ENCODE peak calls at places on chromosomes 12 and 14, in six cellular contexts. One of them, this sample, is unnamed.

GRCh38 chr12:53102883-53103807 is at the start of gene SOAT2:
- DNase-seq in AG04450: no peak
- DNase-seq in colonic mucosa: peak
- DNase-seq in Peyer's patch: peak
- DNase-seq in prostate gland: no peak
- DNase-seq in cardiac muscle cell: no peak
- DNase-seq in this sample: no peak

GRCh38 chr12:105748806-105749600 is 389.8 kb downstream of the NUAK1 start:
- DNase-seq in Peyer's patch: no peak
- DNase-seq in cardiac muscle cell: peak
- DNase-seq in AG04450: peak
- DNase-seq in colonic mucosa: no peak
- DNase-seq in prostate gland: peak
- DNase-seq in this sample: no peak

GRCh38 chr14:75048101-75048500 is 3.2 kb downstream of the MLH3 start:
- DNase-seq in cardiac muscle cell: no peak
- DNase-seq in prostate gland: no peak
- DNase-seq in colonic mucosa: no peak
- DNase-seq in Peyer's patch: no peak
- DNase-seq in AG04450: no peak
- DNase-seq in this sample: no peak

GRCh38 chr14:31990959-31991541 is 86.1 kb upstream of the ARHGAP5 start:
- DNase-seq in Peyer's patch: no peak
- DNase-seq in AG04450: no peak
- DNase-seq in colonic mucosa: no peak
- DNase-seq in prostate gland: no peak
- DNase-seq in cardiac muscle cell: peak
- DNase-seq in this sample: no peak

GRCh38 chr14:29724991-29725390 is 202.7 kb downstream of the PRKD1 start:
- DNase-seq in prostate gland: no peak
- DNase-seq in Peyer's patch: no peak
- DNase-seq in AG04450: no peak
- DNase-seq in colonic mucosa: no peak
- DNase-seq in cardiac muscle cell: peak
- DNase-seq in this sample: no peak

GRCh38 chr12:106974525-106974924 is 12.4 kb downstream of the MTERF2 start:
- DNase-seq in prostate gland: no peak
- DNase-seq in colonic mucosa: no peak
- DNase-seq in Peyer's patch: no peak
- DNase-seq in cardiac muscle cell: no peak
- DNase-seq in AG04450: no peak
- DNase-seq in this sample: no peak

GRCh38 chr12:12790956-12791355 is 5.5 kb downstream of the APOLD1 start:
- DNase-seq in cardiac muscle cell: no peak
- DNase-seq in Peyer's patch: no peak
- DNase-seq in colonic mucosa: no peak
- DNase-seq in AG04450: no peak
- DNase-seq in prostate gland: no peak
- DNase-seq in this sample: no peak

GRCh38 chr12:42893802-42894201 is 304.3 kb upstream of the PRICKLE1 start:
- DNase-seq in prostate gland: no peak
- DNase-seq in colonic mucosa: no peak
- DNase-seq in Peyer's patch: no peak
- DNase-seq in AG04450: no peak
- DNase-seq in cardiac muscle cell: no peak
- DNase-seq in this sample: no peak

GRCh38 chr12:67919406-67919805 is 69.8 kb upstream of the IFNG-AS1 start:
- DNase-seq in colonic mucosa: no peak
- DNase-seq in prostate gland: no peak
- DNase-seq in cardiac muscle cell: no peak
- DNase-seq in AG04450: no peak
- DNase-seq in Peyer's patch: no peak
- DNase-seq in this sample: no peak

GRCh38 chr12:50088577-50089335 is 3.6 kb downstream of the SMARCD1 start:
- DNase-seq in colonic mucosa: peak
- DNase-seq in AG04450: no peak
- DNase-seq in prostate gland: peak
- DNase-seq in Peyer's patch: peak
- DNase-seq in cardiac muscle cell: peak
- DNase-seq in this sample: peak

GRCh38 chr12:93829073-93829472 is 151.9 kb downstream of the CRADD start:
- DNase-seq in colonic mucosa: no peak
- DNase-seq in prostate gland: no peak
- DNase-seq in Peyer's patch: no peak
- DNase-seq in cardiac muscle cell: peak
- DNase-seq in AG04450: no peak
- DNase-seq in this sample: no peak

GRCh38 chr12:110281549-110282342 is 699 bp downstream of the ATP2A2 start:
- DNase-seq in prostate gland: peak
- DNase-seq in cardiac muscle cell: peak
- DNase-seq in Peyer's patch: peak
- DNase-seq in AG04450: no peak
- DNase-seq in colonic mucosa: peak
- DNase-seq in this sample: peak

GRCh38 chr14:99606359-99606758 is 2.4 kb upstream of the CCDC85C start:
- DNase-seq in cardiac muscle cell: no peak
- DNase-seq in AG04450: no peak
- DNase-seq in Peyer's patch: no peak
- DNase-seq in prostate gland: no peak
- DNase-seq in colonic mucosa: no peak
- DNase-seq in this sample: no peak

GRCh38 chr12:29528161-29528560 is 30.7 kb upstream of the OVCH1 start:
- DNase-seq in AG04450: no peak
- DNase-seq in colonic mucosa: no peak
- DNase-seq in cardiac muscle cell: no peak
- DNase-seq in prostate gland: no peak
- DNase-seq in Peyer's patch: no peak
- DNase-seq in this sample: no peak

GRCh38 chr14:57833304-57833703 is 32.6 kb downstream of the SLC35F4 start:
- DNase-seq in colonic mucosa: no peak
- DNase-seq in Peyer's patch: no peak
- DNase-seq in cardiac muscle cell: peak
- DNase-seq in prostate gland: peak
- DNase-seq in AG04450: peak
- DNase-seq in this sample: no peak

GRCh38 chr12:4526923-4527546 is 11.7 kb upstream of the RAD51AP1 start:
- DNase-seq in prostate gland: no peak
- DNase-seq in colonic mucosa: no peak
- DNase-seq in cardiac muscle cell: peak
- DNase-seq in AG04450: no peak
- DNase-seq in Peyer's patch: no peak
- DNase-seq in this sample: no peak

GRCh38 chr12:87866602-87867292 is 162.5 kb downstream of the C12orf50 start:
- DNase-seq in cardiac muscle cell: peak
- DNase-seq in colonic mucosa: no peak
- DNase-seq in prostate gland: no peak
- DNase-seq in AG04450: no peak
- DNase-seq in Peyer's patch: no peak
- DNase-seq in this sample: no peak

GRCh38 chr14:72503696-72504368 is 390.1 kb downstream of the DPF3 start:
- DNase-seq in AG04450: no peak
- DNase-seq in cardiac muscle cell: peak
- DNase-seq in colonic mucosa: no peak
- DNase-seq in Peyer's patch: peak
- DNase-seq in prostate gland: no peak
- DNase-seq in this sample: no peak

GRCh38 chr12:1842183-1842904 is 22.0 kb downstream of the LRTM2 start:
- DNase-seq in cardiac muscle cell: no peak
- DNase-seq in AG04450: no peak
- DNase-seq in colonic mucosa: no peak
- DNase-seq in Peyer's patch: no peak
- DNase-seq in prostate gland: no peak
- DNase-seq in this sample: peak

GRCh38 chr14:51566831-51567582 is 84.7 kb upstream of the FRMD6 start:
- DNase-seq in cardiac muscle cell: no peak
- DNase-seq in Peyer's patch: no peak
- DNase-seq in colonic mucosa: no peak
- DNase-seq in prostate gland: no peak
- DNase-seq in AG04450: no peak
- DNase-seq in this sample: no peak

GRCh38 chr12:80045594-80045993 is 53.7 kb upstream of the OTOGL start:
- DNase-seq in colonic mucosa: no peak
- DNase-seq in AG04450: peak
- DNase-seq in prostate gland: no peak
- DNase-seq in Peyer's patch: no peak
- DNase-seq in cardiac muscle cell: peak
- DNase-seq in this sample: no peak

GRCh38 chr12:47378222-47378582 is 298.4 kb upstream of the AMIGO2 start:
- DNase-seq in cardiac muscle cell: peak
- DNase-seq in AG04450: no peak
- DNase-seq in prostate gland: no peak
- DNase-seq in colonic mucosa: no peak
- DNase-seq in Peyer's patch: no peak
- DNase-seq in this sample: no peak

GRCh38 chr14:94571395-94571794 is 9.8 kb upstream of the SERPINA5 start:
- DNase-seq in prostate gland: no peak
- DNase-seq in colonic mucosa: no peak
- DNase-seq in Peyer's patch: peak
- DNase-seq in AG04450: no peak
- DNase-seq in cardiac muscle cell: peak
- DNase-seq in this sample: no peak

GRCh38 chr14:97712471-97712870 is 915.3 kb downstream of the VRK1 start:
- DNase-seq in prostate gland: no peak
- DNase-seq in colonic mucosa: no peak
- DNase-seq in AG04450: no peak
- DNase-seq in cardiac muscle cell: no peak
- DNase-seq in Peyer's patch: no peak
- DNase-seq in this sample: no peak

GRCh38 chr12:26062566-26062965 is 62.3 kb downstream of the BHLHE41 start:
- DNase-seq in cardiac muscle cell: peak
- DNase-seq in prostate gland: no peak
- DNase-seq in Peyer's patch: no peak
- DNase-seq in colonic mucosa: no peak
- DNase-seq in AG04450: peak
- DNase-seq in this sample: no peak

DNA sequence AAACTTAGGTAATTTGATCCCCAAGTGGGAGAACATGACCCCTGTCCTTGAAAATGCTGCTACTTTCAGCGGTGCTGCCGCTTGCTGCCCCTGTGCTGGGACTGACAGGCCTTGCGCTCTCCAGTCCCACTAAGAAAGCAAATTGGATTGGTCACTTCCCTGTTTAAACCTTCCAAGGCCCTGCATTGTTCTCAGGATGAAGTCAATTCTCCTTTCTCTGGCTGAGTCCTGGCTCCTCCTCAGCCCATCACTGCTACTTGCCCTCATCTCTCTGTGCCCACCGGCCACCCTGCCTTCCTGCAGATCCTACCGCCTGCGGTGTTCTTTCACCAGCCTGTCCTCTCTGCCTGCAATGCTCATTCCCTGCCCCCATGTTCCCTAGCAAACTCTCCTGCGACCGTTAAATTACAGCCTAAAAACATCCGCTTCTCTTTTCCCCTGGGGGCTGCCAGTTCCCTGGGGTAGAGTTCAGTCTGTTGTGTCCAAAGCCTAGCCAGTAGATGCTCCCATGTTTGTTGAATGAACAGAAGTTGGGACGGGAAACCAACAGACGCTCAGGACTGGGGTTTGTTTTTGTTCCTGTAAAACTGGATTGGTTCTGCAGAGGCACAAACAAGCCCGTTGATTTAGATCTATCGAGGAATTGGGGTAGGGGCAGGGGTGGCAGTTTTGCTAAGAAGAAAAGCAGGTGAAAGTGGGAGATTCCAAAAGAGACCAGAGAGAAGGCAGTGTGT is 127.3 kb upstream of the HIF1A start:
- DNase-seq in AG04450: no peak
- DNase-seq in prostate gland: no peak
- DNase-seq in colonic mucosa: no peak
- DNase-seq in cardiac muscle cell: no peak
- DNase-seq in Peyer's patch: peak
- DNase-seq in this sample: no peak
- H3K27ac ChIP-seq in AG04450: peak
- H3K27ac ChIP-seq in prostate gland: peak
- H3K27ac ChIP-seq in colonic mucosa: peak
- H3K27ac ChIP-seq in cardiac muscle cell: peak
- H3K27ac ChIP-seq in Peyer's patch: peak
- H3K27ac ChIP-seq in this sample: peak

GRCh38 chr14:22589096-22589839 is at the start of gene DAD1:
- DNase-seq in colonic mucosa: peak
- DNase-seq in Peyer's patch: peak
- DNase-seq in AG04450: peak
- DNase-seq in cardiac muscle cell: peak
- DNase-seq in prostate gland: peak
- DNase-seq in this sample: peak
- TF ChIP-seq CTCF in colonic mucosa: no peak
- TF ChIP-seq CTCF in Peyer's patch: no peak
- TF ChIP-seq CTCF in AG04450: no peak
- TF ChIP-seq CTCF in cardiac muscle cell: no peak
- TF ChIP-seq CTCF in prostate gland: peak
- TF ChIP-seq CTCF in this sample: no peak

GRCh38 chr12:92034083-92034482 is 111.6 kb downstream of the BTG1 start:
- DNase-seq in cardiac muscle cell: no peak
- DNase-seq in AG04450: no peak
- DNase-seq in colonic mucosa: no peak
- DNase-seq in prostate gland: no peak
- DNase-seq in Peyer's patch: no peak
- DNase-seq in this sample: peak

GRCh38 chr12:92036771-92037453 is 108.7 kb downstream of the BTG1 start:
- DNase-seq in AG04450: no peak
- DNase-seq in prostate gland: no peak
- DNase-seq in cardiac muscle cell: peak
- DNase-seq in Peyer's patch: no peak
- DNase-seq in colonic mucosa: no peak
- DNase-seq in this sample: no peak

GRCh38 chr12:92034858-92035401 is 110.7 kb downstream of the BTG1 start:
- DNase-seq in colonic mucosa: peak
- DNase-seq in prostate gland: peak
- DNase-seq in AG04450: peak
- DNase-seq in cardiac muscle cell: peak
- DNase-seq in Peyer's patch: peak
- DNase-seq in this sample: peak

GRCh38 chr12:92036061-92036620 is 109.5 kb downstream of the BTG1 start:
- DNase-seq in AG04450: no peak
- DNase-seq in Peyer's patch: no peak
- DNase-seq in prostate gland: no peak
- DNase-seq in colonic mucosa: no peak
- DNase-seq in cardiac muscle cell: no peak
- DNase-seq in this sample: no peak

DNA sequence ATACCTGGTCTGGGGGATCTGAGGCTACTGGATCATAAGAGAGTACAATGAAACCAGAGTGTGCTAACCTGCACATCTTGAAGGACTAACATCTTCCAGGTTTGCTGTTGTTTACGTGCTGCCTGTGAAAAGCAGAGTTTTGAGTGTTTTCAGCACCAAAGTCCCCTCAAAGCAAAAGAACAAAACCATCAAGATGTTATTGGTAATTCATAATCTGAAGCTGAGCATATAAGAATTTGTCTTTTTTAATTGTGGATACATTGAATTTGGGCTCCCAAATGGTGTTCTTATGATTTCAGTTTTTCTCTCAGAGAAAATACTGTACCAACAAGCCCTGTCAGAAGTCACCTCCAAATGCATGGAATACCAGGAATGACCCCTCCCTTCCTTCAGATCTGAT is 110.2 kb downstream of the BTG1 start:
- DNase-seq in colonic mucosa: no peak
- DNase-seq in cardiac muscle cell: no peak
- DNase-seq in prostate gland: no peak
- DNase-seq in AG04450: no peak
- DNase-seq in Peyer's patch: no peak
- DNase-seq in this sample: no peak
- H3K4me3 ChIP-seq in colonic mucosa: no peak
- H3K4me3 ChIP-seq in cardiac muscle cell: no peak
- H3K4me3 ChIP-seq in prostate gland: no peak
- H3K4me3 ChIP-seq in AG04450: peak
- H3K4me3 ChIP-seq in Peyer's patch: peak
- H3K4me3 ChIP-seq in this sample: peak

GRCh38 chr12:120822832-120823503 is 81.2 kb downstream of the SPPL3 start:
- DNase-seq in Peyer's patch: no peak
- DNase-seq in cardiac muscle cell: no peak
- DNase-seq in AG04450: no peak
- DNase-seq in colonic mucosa: no peak
- DNase-seq in prostate gland: no peak
- DNase-seq in this sample: no peak
- H3K27ac ChIP-seq in Peyer's patch: no peak
- H3K27ac ChIP-seq in cardiac muscle cell: peak
- H3K27ac ChIP-seq in AG04450: no peak
- H3K27ac ChIP-seq in colonic mucosa: no peak
- H3K27ac ChIP-seq in prostate gland: no peak
- H3K27ac ChIP-seq in this sample: no peak

This sample was measured in transverse colon.